ENCODE peak calls at places on chromosomes 13 and 19, in eight cellular contexts. One of them, this sample, is unnamed.

GRCh38 chr19:36257512-36257876 is 42.6 kb downstream of the ZNF146 start:
- DNase-seq in Peyer's patch: no peak
- DNase-seq in body of pancreas: peak; percentile 43
- DNase-seq in A549: no peak
- DNase-seq in gastrocnemius medialis: no peak
- DNase-seq in transverse colon: no peak
- DNase-seq in uterus: no peak
- DNase-seq in lower leg skin: no peak
- DNase-seq in this sample: no peak

GRCh38 chr19:15297416-15298224 is 34.7 kb downstream of the BRD4 start:
- DNase-seq in Peyer's patch: no peak
- DNase-seq in body of pancreas: peak; percentile 25
- DNase-seq in A549: peak; percentile 85
- DNase-seq in gastrocnemius medialis: no peak
- DNase-seq in transverse colon: peak; percentile 43
- DNase-seq in uterus: no peak
- DNase-seq in lower leg skin: no peak
- DNase-seq in this sample: peak; percentile 39

GRCh38 chr13:102814025-102814607 is 15.2 kb downstream of the BIVM start:
- DNase-seq in Peyer's patch: no peak
- DNase-seq in body of pancreas: no peak
- DNase-seq in A549: no peak
- DNase-seq in gastrocnemius medialis: no peak
- DNase-seq in transverse colon: no peak
- DNase-seq in uterus: no peak
- DNase-seq in lower leg skin: no peak
- DNase-seq in this sample: no peak

GRCh38 chr19:17966497-17967257 is at the start of gene KCNN1:
- DNase-seq in Peyer's patch: no peak
- DNase-seq in body of pancreas: no peak
- DNase-seq in A549: no peak
- DNase-seq in gastrocnemius medialis: no peak
- DNase-seq in transverse colon: no peak
- DNase-seq in uterus: no peak
- DNase-seq in lower leg skin: no peak
- DNase-seq in this sample: no peak

GRCh38 chr19:40465025-40465780 is at the start of gene BLVRB:
- DNase-seq in Peyer's patch: no peak
- DNase-seq in body of pancreas: no peak
- DNase-seq in A549: peak; percentile 81
- DNase-seq in gastrocnemius medialis: no peak
- DNase-seq in transverse colon: peak; percentile 63
- DNase-seq in uterus: no peak
- DNase-seq in lower leg skin: peak; percentile 53
- DNase-seq in this sample: no peak

GRCh38 chr19:15453091-15453498 is 3.3 kb upstream of the WIZ start:
- DNase-seq in Peyer's patch: no peak
- DNase-seq in body of pancreas: no peak
- DNase-seq in A549: no peak
- DNase-seq in gastrocnemius medialis: no peak
- DNase-seq in transverse colon: no peak
- DNase-seq in uterus: no peak
- DNase-seq in lower leg skin: no peak
- DNase-seq in this sample: no peak

GRCh38 chr19:41353466-41354342 is at the start of gene TGFB1:
- DNase-seq in Peyer's patch: peak; percentile 84
- DNase-seq in body of pancreas: peak; percentile 80
- DNase-seq in A549: peak; percentile 92
- DNase-seq in gastrocnemius medialis: peak; percentile 63
- DNase-seq in transverse colon: peak; percentile 90
- DNase-seq in uterus: peak; percentile 89
- DNase-seq in lower leg skin: peak; percentile 82
- DNase-seq in this sample: peak; percentile 91

GRCh38 chr13:48976677-48977625 is 1.2 kb downstream of the FNDC3A start:
- DNase-seq in Peyer's patch: no peak
- DNase-seq in body of pancreas: no peak
- DNase-seq in A549: peak; percentile 3
- DNase-seq in gastrocnemius medialis: peak; percentile 44
- DNase-seq in transverse colon: peak; percentile 85
- DNase-seq in uterus: no peak
- DNase-seq in lower leg skin: peak; percentile 44
- DNase-seq in this sample: peak; percentile 52

GRCh38 chr13:40087021-40088002 is 431.9 kb downstream of the COG6 start:
- DNase-seq in Peyer's patch: no peak
- DNase-seq in body of pancreas: peak; percentile 43
- DNase-seq in A549: no peak
- DNase-seq in gastrocnemius medialis: no peak
- DNase-seq in transverse colon: no peak
- DNase-seq in uterus: no peak
- DNase-seq in lower leg skin: no peak
- DNase-seq in this sample: no peak

DNA sequence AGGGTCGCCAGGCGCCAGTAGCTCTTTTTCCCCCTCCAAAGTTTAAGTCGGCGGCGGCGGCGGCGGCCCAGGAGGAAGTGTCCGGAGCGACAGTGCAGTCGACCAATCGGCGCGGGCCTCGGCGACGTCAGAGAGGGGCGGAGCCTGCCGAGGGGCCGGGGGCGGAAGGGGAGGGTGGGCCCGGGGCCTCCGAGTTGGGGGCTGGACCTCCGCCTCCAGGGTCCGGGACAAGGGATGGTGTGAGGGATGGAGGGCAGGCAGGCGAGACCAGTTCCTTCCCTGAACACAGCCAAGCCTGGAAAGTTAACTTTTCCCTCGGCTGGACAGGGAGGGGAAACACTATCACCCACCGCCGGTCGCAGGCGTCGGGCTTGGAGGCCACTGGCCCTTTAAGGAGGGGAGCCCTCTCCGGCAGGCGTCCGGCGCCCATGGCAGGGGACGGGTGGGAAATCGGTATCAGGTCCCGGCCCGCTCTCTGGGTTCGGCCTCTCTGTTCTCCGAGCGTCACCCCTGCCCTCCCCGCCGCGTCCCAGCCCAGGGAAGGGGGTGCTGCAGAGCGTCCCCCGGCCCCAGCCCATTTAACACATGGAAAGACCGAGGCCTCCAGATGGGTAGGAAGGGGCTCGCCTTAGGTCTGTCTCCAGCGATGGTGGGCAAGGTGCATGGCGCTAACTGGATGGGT is at the start of gene PRKD2:
- DNase-seq in Peyer's patch: peak; percentile 94
- DNase-seq in body of pancreas: peak; percentile 90
- DNase-seq in A549: peak; percentile 83
- DNase-seq in gastrocnemius medialis: peak; percentile 78
- DNase-seq in transverse colon: peak; percentile 94
- DNase-seq in uterus: peak; percentile 93
- DNase-seq in lower leg skin: peak; percentile 89
- DNase-seq in this sample: peak; percentile 84
- TF ChIP-seq POLR2A in Peyer's patch: no peak
- TF ChIP-seq POLR2A in body of pancreas: peak; percentile 44
- TF ChIP-seq POLR2A in A549: peak; percentile 50
- TF ChIP-seq POLR2A in gastrocnemius medialis: peak; percentile 48
- TF ChIP-seq POLR2A in transverse colon: peak; percentile 48
- TF ChIP-seq POLR2A in uterus: peak; percentile 62
- TF ChIP-seq POLR2A in lower leg skin: no peak
- TF ChIP-seq POLR2A in this sample: no peak

GRCh38 chr19:4409123-4409933 is 6.9 kb downstream of the CHAF1A start:
- DNase-seq in Peyer's patch: no peak
- DNase-seq in body of pancreas: no peak
- DNase-seq in A549: no peak
- DNase-seq in gastrocnemius medialis: no peak
- DNase-seq in transverse colon: no peak
- DNase-seq in uterus: no peak
- DNase-seq in lower leg skin: no peak
- DNase-seq in this sample: no peak
- TF ChIP-seq POLR2A in Peyer's patch: no peak
- TF ChIP-seq POLR2A in body of pancreas: no peak
- TF ChIP-seq POLR2A in A549: no peak
- TF ChIP-seq POLR2A in gastrocnemius medialis: no peak
- TF ChIP-seq POLR2A in transverse colon: no peak
- TF ChIP-seq POLR2A in uterus: no peak
- TF ChIP-seq POLR2A in lower leg skin: no peak
- TF ChIP-seq POLR2A in this sample: no peak

GRCh38 chr19:13840751-13841338 is 36.1 kb upstream of the NANOS3 start:
- DNase-seq in Peyer's patch: no peak
- DNase-seq in body of pancreas: no peak
- DNase-seq in A549: no peak
- DNase-seq in gastrocnemius medialis: no peak
- DNase-seq in transverse colon: no peak
- DNase-seq in uterus: no peak
- DNase-seq in lower leg skin: no peak
- DNase-seq in this sample: no peak

GRCh38 chr19:13843104-13843921 is 33.6 kb upstream of the NANOS3 start:
- DNase-seq in Peyer's patch: peak; percentile 70
- DNase-seq in body of pancreas: peak; percentile 72
- DNase-seq in A549: peak; percentile 86
- DNase-seq in gastrocnemius medialis: no peak
- DNase-seq in transverse colon: peak; percentile 75
- DNase-seq in uterus: peak; percentile 77
- DNase-seq in lower leg skin: peak; percentile 77
- DNase-seq in this sample: no peak

GRCh38 chr19:13844130-13844631 is 32.8 kb upstream of the NANOS3 start:
- DNase-seq in Peyer's patch: no peak
- DNase-seq in body of pancreas: no peak
- DNase-seq in A549: peak; percentile 78
- DNase-seq in gastrocnemius medialis: no peak
- DNase-seq in transverse colon: no peak
- DNase-seq in uterus: no peak
- DNase-seq in lower leg skin: no peak
- DNase-seq in this sample: no peak

GRCh38 chr19:13841339-13842293 is 35.3 kb upstream of the NANOS3 start:
- DNase-seq in Peyer's patch: peak; percentile 88
- DNase-seq in body of pancreas: peak; percentile 77
- DNase-seq in A549: peak; percentile 53
- DNase-seq in gastrocnemius medialis: peak; percentile 94
- DNase-seq in transverse colon: peak; percentile 84
- DNase-seq in uterus: peak; percentile 65
- DNase-seq in lower leg skin: peak; percentile 79
- DNase-seq in this sample: peak; percentile 56

DNA sequence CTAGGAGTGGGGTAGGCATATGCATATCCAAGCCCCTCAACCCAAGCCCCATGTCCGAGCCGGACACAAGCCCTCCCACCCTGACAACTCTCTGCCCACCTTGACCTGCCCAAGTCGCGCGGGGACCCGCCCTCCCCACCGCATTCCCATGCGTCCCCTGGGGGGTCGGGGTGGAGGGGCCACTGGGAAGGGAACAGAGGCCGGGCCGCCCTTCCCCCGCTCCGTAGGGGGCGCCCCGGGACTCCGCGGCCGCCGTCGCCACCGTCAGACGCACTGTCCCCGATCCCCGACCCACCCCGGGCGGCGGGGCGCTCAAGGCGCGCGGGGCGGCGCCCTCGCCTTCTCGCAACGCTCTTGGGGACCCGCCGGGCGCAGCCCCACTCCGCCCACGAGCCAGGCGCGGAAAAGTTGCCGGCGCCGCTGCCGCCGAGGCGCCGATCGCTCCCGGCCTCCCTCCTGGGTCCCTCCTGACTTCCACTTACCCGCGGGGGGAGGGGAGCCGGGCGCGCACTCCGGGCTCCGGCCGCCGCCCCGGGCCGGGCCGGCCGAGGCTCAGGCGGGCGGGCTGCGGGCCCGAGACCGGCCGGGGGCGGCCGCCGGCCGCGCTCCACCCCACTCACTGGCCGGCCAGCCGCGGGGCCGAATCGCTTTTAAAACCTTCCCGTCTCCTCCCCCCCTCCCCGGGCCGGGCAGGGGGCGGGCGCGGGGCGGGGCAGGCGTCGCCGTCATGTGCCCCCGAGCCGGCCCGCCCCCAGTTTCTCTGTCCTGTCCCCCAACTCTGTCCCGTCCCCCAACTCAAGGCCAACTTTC is 34.4 kb upstream of the NANOS3 start:
- DNase-seq in Peyer's patch: peak; percentile 88
- DNase-seq in body of pancreas: peak; percentile 86
- DNase-seq in A549: peak; percentile 82
- DNase-seq in gastrocnemius medialis: peak; percentile 78
- DNase-seq in transverse colon: peak; percentile 88
- DNase-seq in uterus: peak; percentile 92
- DNase-seq in lower leg skin: peak; percentile 85
- DNase-seq in this sample: peak; percentile 78
- TF ChIP-seq POLR2A in Peyer's patch: peak; percentile 93
- TF ChIP-seq POLR2A in body of pancreas: peak; percentile 76
- TF ChIP-seq POLR2A in A549: peak; percentile 81
- TF ChIP-seq POLR2A in gastrocnemius medialis: peak; percentile 96
- TF ChIP-seq POLR2A in transverse colon: peak; percentile 60
- TF ChIP-seq POLR2A in uterus: peak; percentile 92
- TF ChIP-seq POLR2A in lower leg skin: peak; percentile 56
- TF ChIP-seq POLR2A in this sample: peak; percentile 80

DNA sequence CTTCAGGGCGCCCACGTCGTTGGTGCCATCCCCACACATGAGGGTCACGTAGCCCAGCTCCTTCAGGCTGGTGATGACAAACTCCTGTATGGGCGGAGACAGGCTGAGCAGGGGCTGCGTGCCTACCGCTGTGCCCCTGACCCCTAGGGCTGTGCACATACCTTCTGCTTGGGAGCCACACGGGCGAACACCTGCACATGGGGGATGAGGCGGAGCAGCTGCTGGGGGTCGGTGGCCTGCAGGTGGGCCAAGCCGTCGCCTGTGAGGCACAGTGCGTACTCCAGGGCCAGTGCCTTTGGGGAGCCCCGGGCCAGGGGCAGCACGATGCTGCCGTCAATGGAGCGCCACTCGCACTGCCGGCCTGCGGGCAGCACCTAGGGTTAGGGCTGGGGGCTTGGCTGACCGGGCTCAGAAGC is 6.1 kb upstream of the GMIP start:
- DNase-seq in Peyer's patch: no peak
- DNase-seq in body of pancreas: no peak
- DNase-seq in A549: no peak
- DNase-seq in gastrocnemius medialis: no peak
- DNase-seq in transverse colon: no peak
- DNase-seq in uterus: no peak
- DNase-seq in lower leg skin: no peak
- DNase-seq in this sample: no peak
- TF ChIP-seq POLR2A in Peyer's patch: no peak
- TF ChIP-seq POLR2A in body of pancreas: no peak
- TF ChIP-seq POLR2A in A549: no peak
- TF ChIP-seq POLR2A in gastrocnemius medialis: no peak
- TF ChIP-seq POLR2A in transverse colon: no peak
- TF ChIP-seq POLR2A in uterus: no peak
- TF ChIP-seq POLR2A in lower leg skin: no peak
- TF ChIP-seq POLR2A in this sample: no peak

DNA sequence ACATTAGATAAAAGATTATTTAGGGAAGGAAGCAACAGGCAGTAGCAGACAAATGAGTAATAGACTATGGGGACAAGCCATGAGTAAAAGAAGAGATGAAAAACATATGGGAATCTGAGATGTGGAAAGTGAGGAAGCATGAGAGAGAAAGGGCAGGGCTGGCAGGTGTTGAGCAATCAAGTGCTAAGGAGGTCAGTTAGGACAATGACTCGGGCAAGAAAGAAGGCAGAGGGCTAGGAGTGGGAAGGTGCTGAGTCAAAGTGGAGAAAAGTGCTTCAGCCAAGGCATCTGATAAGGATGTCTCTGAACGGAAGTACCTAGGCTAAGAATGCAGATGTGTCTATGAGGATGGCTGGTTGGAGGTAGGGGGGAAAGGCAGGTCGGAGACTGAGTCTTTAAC is 291.9 kb upstream of the HTR2A start:
- DNase-seq in Peyer's patch: no peak
- DNase-seq in body of pancreas: no peak
- DNase-seq in A549: no peak
- DNase-seq in gastrocnemius medialis: no peak
- DNase-seq in transverse colon: no peak
- DNase-seq in uterus: no peak
- DNase-seq in lower leg skin: no peak
- DNase-seq in this sample: peak; percentile 31
- TF ChIP-seq POLR2A in Peyer's patch: no peak
- TF ChIP-seq POLR2A in body of pancreas: no peak
- TF ChIP-seq POLR2A in A549: no peak
- TF ChIP-seq POLR2A in gastrocnemius medialis: no peak
- TF ChIP-seq POLR2A in transverse colon: no peak
- TF ChIP-seq POLR2A in uterus: no peak
- TF ChIP-seq POLR2A in lower leg skin: no peak
- TF ChIP-seq POLR2A in this sample: no peak

GRCh38 chr19:1270854-1271527 is 1.9 kb downstream of the CIRBP start:
- DNase-seq in Peyer's patch: no peak
- DNase-seq in body of pancreas: peak; percentile 45
- DNase-seq in A549: no peak
- DNase-seq in gastrocnemius medialis: no peak
- DNase-seq in transverse colon: no peak
- DNase-seq in uterus: no peak
- DNase-seq in lower leg skin: no peak
- DNase-seq in this sample: no peak
- TF ChIP-seq POLR2A in Peyer's patch: no peak
- TF ChIP-seq POLR2A in body of pancreas: no peak
- TF ChIP-seq POLR2A in A549: no peak
- TF ChIP-seq POLR2A in gastrocnemius medialis: no peak
- TF ChIP-seq POLR2A in transverse colon: no peak
- TF ChIP-seq POLR2A in uterus: no peak
- TF ChIP-seq POLR2A in lower leg skin: no peak
- TF ChIP-seq POLR2A in this sample: no peak